ENCODE peak calls at places on chromosomes 13 and 19, in five cellular contexts. G is COR-L47; H is NCI-H748 treated with DMSO at 0.1 percent for 48 hours; N is activated CD8-positive, alpha-beta T cell treated with anti-CD3 and anti-CD28 coated beads for 36 hours; T is HTR-8/SVneo. X is an unnamed sample.

GRCh38 chr13:48588120-48588519 is 55.2 kb upstream of the RCBTB2 start:
- DNase-seq in G (no peak), H (no peak), N (no peak), T (no peak), X (no peak)

GRCh38 chr13:109481046-109481445 is 305.3 kb downstream of the IRS2 start:
- DNase-seq in G (no peak), H (no peak), N (no peak), T (no peak), X (no peak)

GRCh38 chr19:49059056-49059455 is 1.5 kb upstream of the CGB7 start:
- DNase-seq in G (no peak), H (no peak), N (no peak), T (no peak), X (no peak)

GRCh38 chr19:5430237-5430636 is 25.0 kb upstream of the ZNRF4 start:
- DNase-seq in G (no peak), H (no peak), N (no peak), T (no peak), X (no peak)

GRCh38 chr19:33963514-33963913 is 166.8 kb downstream of the KCTD15 start:
- DNase-seq in G (no peak), H (no peak), N (no peak), T (no peak), X (no peak)

GRCh38 chr19:12603714-12604113 is 6.9 kb downstream of the ZNF490 start:
- DNase-seq in G (no peak), H (no peak), N (peak), T (no peak), X (no peak)

GRCh38 chr13:110107568-110108347 is 199.2 kb downstream of the COL4A1 start:
- DNase-seq in G (peak), H (no peak), N (no peak), T (no peak), X (no peak)

GRCh38 chr13:42405665-42406390 is 133.9 kb downstream of the AKAP11 start:
- DNase-seq in G (no peak), H (no peak), N (peak), T (no peak), X (no peak)

GRCh38 chr13:106513025-106513424 is 22.4 kb downstream of the EFNB2 start:
- DNase-seq in G (peak), H (no peak), N (no peak), T (no peak), X (peak)

GRCh38 chr19:3807574-3808354 is 21.6 kb upstream of the MATK start:
- DNase-seq in G (no peak), H (no peak), N (no peak), T (no peak), X (no peak)

GRCh38 chr19:36436531-36436930 is 18.1 kb upstream of the ZFP82 start:
- DNase-seq in G (no peak), H (no peak), N (no peak), T (peak), X (no peak)

GRCh38 chr13:32752997-32753606 is 166.8 kb downstream of the PDS5B start:
- DNase-seq in G (no peak), H (peak), N (no peak), T (no peak), X (no peak)

GRCh38 chr19:32519023-32519422 is 62.0 kb upstream of the PDCD5 start:
- DNase-seq in G (no peak), H (no peak), N (no peak), T (no peak), X (peak)

X was measured in foreskin melanocyte.